ENCODE peak calls at places on chromosomes 13 and 19, in four cellular contexts. B is H9, D is IMR-90, H is mesendoderm. U is an unnamed sample.

GRCh38 chr13:97367016-97367415 is 67.0 kb upstream of the RAP2A start:
- DNase-seq in H (peak; percentile 52), B (no peak), D (peak; percentile 65), U (no peak)

GRCh38 chr19:10819124-10820060 is 16.6 kb downstream of the TMED1 start:
- DNase-seq in D (no peak), H (no peak), B (no peak), U (no peak)

GRCh38 chr19:12833747-12834417 is 497 bp downstream of the RTBDN start:
- DNase-seq in D (no peak), B (peak; percentile 70), H (peak; percentile 62), U (no peak)

GRCh38 chr19:52742516-52742915 is 7.7 kb upstream of the ZNF611 start:
- DNase-seq in D (no peak), H (no peak), B (no peak), U (no peak)

GRCh38 chr19:821976-822773 is 420 bp upstream of the PLPPR3 start:
- DNase-seq in B (peak; percentile 71), D (no peak), H (no peak), U (peak; percentile 84)

GRCh38 chr13:102298051-102298450 is 103.8 kb downstream of the FGF14 start:
- DNase-seq in D (no peak), B (no peak), H (no peak), U (no peak)

GRCh38 chr19:10670187-10670586 is 16.0 kb downstream of the ILF3 start:
- DNase-seq in H (no peak), B (no peak), D (no peak), U (no peak)

GRCh38 chr13:91598655-91599054 is 200.2 kb downstream of the GPC5 start:
- DNase-seq in D (no peak), B (no peak), H (no peak), U (no peak)

GRCh38 chr19:46737761-46738171 is 8.1 kb upstream of the FKRP start:
- DNase-seq in D (no peak), H (no peak), B (no peak), U (no peak)

GRCh38 chr13:25281937-25282332 is 5.4 kb downstream of the MTMR6 start:
- DNase-seq in H (no peak), B (no peak), D (no peak), U (no peak)
- H4K5ac ChIP-seq in H (no peak overlapping the region), B (no peak overlapping the region), D (no peak overlapping the region), U (no peak overlapping the region)

DNA sequence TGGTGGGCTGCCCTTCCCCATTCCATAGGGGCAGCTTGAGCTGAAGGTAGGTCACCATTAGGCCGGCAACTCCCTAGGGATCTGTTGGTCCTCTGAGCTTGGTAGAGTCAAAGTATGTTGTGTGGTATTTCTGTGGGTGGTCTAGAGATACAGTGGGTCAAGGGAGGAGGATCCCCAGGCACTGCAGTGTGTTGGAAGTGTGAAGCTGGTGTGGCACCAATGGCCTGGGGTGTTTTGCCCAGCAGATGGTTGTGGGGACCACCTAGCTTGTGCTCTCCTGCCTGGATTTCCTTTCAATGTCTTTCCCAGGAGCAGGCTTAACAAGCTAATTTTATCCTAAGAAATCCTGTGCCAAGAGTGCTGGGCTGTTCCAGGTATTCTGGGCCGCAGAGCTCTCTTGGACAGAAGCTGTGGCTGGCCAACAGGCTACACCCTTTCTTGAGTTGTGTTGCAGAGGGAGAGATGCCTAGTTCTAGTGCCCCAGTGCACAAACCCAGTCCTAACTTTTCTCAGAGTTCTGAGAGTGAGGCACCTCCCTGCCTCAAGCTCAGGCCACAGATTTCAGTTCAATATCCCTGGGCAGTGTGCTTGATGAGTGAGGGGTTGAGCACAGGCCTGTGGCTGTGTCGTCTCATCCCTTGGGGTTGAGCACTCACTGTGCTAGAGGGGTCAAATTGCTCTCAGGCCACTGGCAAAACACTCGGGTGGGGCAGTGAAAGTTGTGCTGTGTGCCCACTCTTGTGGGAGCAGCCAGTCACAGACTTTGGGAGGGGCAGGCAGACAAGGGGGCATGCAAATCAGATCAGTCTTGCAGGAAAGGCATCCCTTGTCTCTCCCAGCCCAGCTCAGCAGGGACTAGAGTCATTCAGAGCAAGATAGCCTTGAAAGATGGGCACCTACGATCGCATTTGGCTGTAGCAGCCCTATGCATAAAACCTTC is 1806.1 kb upstream of the MIR17HG start:
- DNase-seq in D (no peak), B (peak; percentile 21), H (no peak), U (no peak)
- H4K5ac ChIP-seq in D (no peak overlapping the region), B (no peak overlapping the region), H (no peak overlapping the region), U (no peak overlapping the region)

GRCh38 chr19:43754562-43755255 is at the start of gene SMG9:
- DNase-seq in B (peak; percentile 97), H (peak; percentile 98), D (peak; percentile 97), U (peak; percentile 97)
- H4K5ac ChIP-seq in B (peak within 1 kb of the TSS; percentile 19), H (peak within 1 kb of the TSS; percentile 98), D (peak within 1 kb of the TSS; percentile 71), U (peak within 1 kb of the TSS; percentile 99)

GRCh38 chr13:39461685-39462266 is 141.2 kb downstream of the LHFPL6 start:
- DNase-seq in D (peak; percentile 48), H (peak; percentile 39), B (no peak), U (no peak)
- H4K5ac ChIP-seq in D (peak overlapping the region; percentile 91), H (no peak overlapping the region), B (no peak overlapping the region), U (no peak overlapping the region)

DNA sequence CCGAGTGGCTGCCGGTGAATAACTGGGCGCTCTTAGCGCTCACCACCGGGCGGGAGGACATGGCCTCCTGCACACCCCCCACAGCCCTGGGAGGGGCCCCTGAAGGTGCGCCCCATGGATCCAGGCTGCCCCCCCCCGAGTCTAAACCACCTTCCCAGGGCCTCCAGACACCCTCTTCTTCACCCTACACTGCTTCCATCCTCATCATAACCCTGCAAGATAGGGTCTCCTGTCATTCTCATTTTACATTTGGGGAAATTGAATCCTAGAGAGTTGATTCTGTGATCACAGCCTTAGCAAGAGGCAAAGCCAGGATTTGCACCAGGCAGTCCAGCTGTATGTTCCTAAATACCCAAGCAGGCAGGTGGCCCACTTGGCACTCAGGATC is 110.8 kb downstream of the PTPRS start:
- DNase-seq in B (no peak), H (no peak), D (no peak), U (no peak)
- H4K5ac ChIP-seq in B (no peak overlapping the region), H (no peak overlapping the region), D (no peak overlapping the region), U (no peak overlapping the region)

GRCh38 chr19:38351865-38352395 is 16.3 kb downstream of the CATSPERG start:
- DNase-seq in B (no peak), H (no peak), D (no peak), U (no peak)
- H4K5ac ChIP-seq in B (no peak overlapping the region), H (no peak overlapping the region), D (no peak overlapping the region), U (no peak overlapping the region)

GRCh38 chr19:5430237-5430636 is 25.0 kb upstream of the ZNRF4 start:
- DNase-seq in B (peak; percentile 72), D (no peak), H (peak; percentile 23), U (no peak)

GRCh38 chr19:5423567-5424125 is 31.6 kb upstream of the ZNRF4 start:
- DNase-seq in B (no peak), D (no peak), H (no peak), U (no peak)

GRCh38 chr19:5424192-5424973 is 30.8 kb upstream of the ZNRF4 start:
- DNase-seq in H (no peak), B (no peak), D (no peak), U (no peak)

GRCh38 chr19:5425260-5425659 is 30.0 kb upstream of the ZNRF4 start:
- DNase-seq in D (no peak), B (no peak), H (no peak), U (no peak)
- H4K5ac ChIP-seq in D (no peak overlapping the region), B (no peak overlapping the region), H (no peak overlapping the region), U (no peak overlapping the region)

GRCh38 chr13:85347251-85347650 is 452.0 kb downstream of the SLITRK6 start:
- DNase-seq in H (no peak), B (no peak), D (peak; percentile 8), U (no peak)
- H4K5ac ChIP-seq in H (no peak overlapping the region), B (no peak overlapping the region), D (no peak overlapping the region), U (no peak overlapping the region)

U was measured in H1.